ENCODE peak calls at places on chromosomes 11 and 22, in four cellular contexts. One of them, this sample, is unnamed.

GRCh38 chr11:121300313-121300971 is 7.9 kb downstream of the SC5D start:
- DNase-seq in CD8-positive, alpha-beta T cell: no peak
- DNase-seq in A549: no peak
- DNase-seq in mammary epithelial cell: no peak
- DNase-seq in this sample: peak

GRCh38 chr11:72075109-72075508 is 5.2 kb downstream of the NUMA1 start:
- DNase-seq in CD8-positive, alpha-beta T cell: no peak
- DNase-seq in A549: no peak
- DNase-seq in mammary epithelial cell: no peak
- DNase-seq in this sample: no peak

GRCh38 chr11:55503449-55503848 is 50.8 kb upstream of the OR4C15 start:
- DNase-seq in CD8-positive, alpha-beta T cell: no peak
- DNase-seq in A549: no peak
- DNase-seq in mammary epithelial cell: no peak
- DNase-seq in this sample: no peak

GRCh38 chr11:70063555-70063954 is 14.6 kb upstream of the ANO1 start:
- DNase-seq in CD8-positive, alpha-beta T cell: no peak
- DNase-seq in A549: no peak
- DNase-seq in mammary epithelial cell: peak
- DNase-seq in this sample: no peak

GRCh38 chr11:133927690-133928627 is 28.8 kb downstream of the IGSF9B start:
- DNase-seq in CD8-positive, alpha-beta T cell: peak
- DNase-seq in A549: peak
- DNase-seq in mammary epithelial cell: peak
- DNase-seq in this sample: peak

GRCh38 chr11:56841210-56841810 is 92.8 kb upstream of the OR9G4 start:
- DNase-seq in CD8-positive, alpha-beta T cell: no peak
- DNase-seq in A549: peak
- DNase-seq in mammary epithelial cell: peak
- DNase-seq in this sample: peak

GRCh38 chr11:119263352-119263940 is 53.5 kb downstream of the MCAM start:
- DNase-seq in CD8-positive, alpha-beta T cell: no peak
- DNase-seq in A549: no peak
- DNase-seq in mammary epithelial cell: no peak
- DNase-seq in this sample: peak

GRCh38 chr11:57501951-57502350 is 13.6 kb downstream of the SLC43A1 start:
- DNase-seq in CD8-positive, alpha-beta T cell: no peak
- DNase-seq in A549: no peak
- DNase-seq in mammary epithelial cell: no peak
- DNase-seq in this sample: peak

GRCh38 chr11:4991066-4991465 is 3.6 kb upstream of the OR51L1 start:
- DNase-seq in CD8-positive, alpha-beta T cell: no peak
- DNase-seq in A549: no peak
- DNase-seq in mammary epithelial cell: no peak
- DNase-seq in this sample: peak

GRCh38 chr11:106087815-106088435 is 10.5 kb downstream of the AASDHPPT start:
- DNase-seq in CD8-positive, alpha-beta T cell: peak
- DNase-seq in A549: no peak
- DNase-seq in mammary epithelial cell: peak
- DNase-seq in this sample: peak

GRCh38 chr22:36986242-36986821 is 32.9 kb downstream of the TST start:
- DNase-seq in CD8-positive, alpha-beta T cell: no peak
- DNase-seq in A549: no peak
- DNase-seq in mammary epithelial cell: no peak
- DNase-seq in this sample: peak

GRCh38 chr11:92384807-92385206 is 160.2 kb downstream of the FAT3 start:
- DNase-seq in CD8-positive, alpha-beta T cell: no peak
- DNase-seq in A549: no peak
- DNase-seq in mammary epithelial cell: no peak
- DNase-seq in this sample: peak

GRCh38 chr11:30206249-30206996 is 24.4 kb upstream of the FSHB start:
- DNase-seq in CD8-positive, alpha-beta T cell: no peak
- DNase-seq in A549: no peak
- DNase-seq in mammary epithelial cell: no peak
- DNase-seq in this sample: no peak

GRCh38 chr22:27105142-27106025 is 448.0 kb downstream of the MIAT start:
- DNase-seq in CD8-positive, alpha-beta T cell: no peak
- DNase-seq in A549: no peak
- DNase-seq in mammary epithelial cell: no peak
- DNase-seq in this sample: peak

DNA sequence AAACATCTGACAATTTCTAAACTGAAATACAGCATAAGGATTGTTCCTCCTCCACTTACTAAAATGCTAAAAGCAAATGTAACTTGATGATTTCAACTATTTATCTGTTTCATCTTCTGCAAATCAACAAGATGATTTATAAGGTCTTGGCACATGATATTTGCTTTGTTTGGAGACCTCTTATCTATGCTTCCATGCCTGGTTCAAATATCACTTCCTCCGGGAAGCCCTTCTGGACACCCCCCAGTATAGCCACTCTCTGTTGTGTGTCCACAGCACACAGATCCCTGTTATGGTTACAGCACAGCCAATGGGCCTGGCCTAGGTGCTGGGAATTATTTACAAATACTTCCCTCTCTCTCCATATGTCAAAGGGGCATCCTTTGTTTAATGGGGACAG is 114.8 kb downstream of the C11orf58 start:
- DNase-seq in CD8-positive, alpha-beta T cell: no peak
- DNase-seq in A549: no peak
- DNase-seq in mammary epithelial cell: no peak
- DNase-seq in this sample: no peak
- H3K27ac ChIP-seq in CD8-positive, alpha-beta T cell: no peak
- H3K27ac ChIP-seq in A549: no peak
- H3K27ac ChIP-seq in mammary epithelial cell: no peak
- H3K27ac ChIP-seq in this sample: no peak

GRCh38 chr11:45917286-45917622 is 423 bp downstream of the PEX16 start:
- DNase-seq in CD8-positive, alpha-beta T cell: no peak
- DNase-seq in A549: no peak
- DNase-seq in mammary epithelial cell: no peak
- DNase-seq in this sample: no peak
- H3K27ac ChIP-seq in CD8-positive, alpha-beta T cell: peak
- H3K27ac ChIP-seq in A549: peak
- H3K27ac ChIP-seq in mammary epithelial cell: peak
- H3K27ac ChIP-seq in this sample: peak

GRCh38 chr22:42848941-42849340 is 8.1 kb downstream of the ARFGAP3 start:
- DNase-seq in CD8-positive, alpha-beta T cell: no peak
- DNase-seq in A549: no peak
- DNase-seq in mammary epithelial cell: no peak
- DNase-seq in this sample: no peak
- H3K27ac ChIP-seq in CD8-positive, alpha-beta T cell: no peak
- H3K27ac ChIP-seq in A549: peak
- H3K27ac ChIP-seq in mammary epithelial cell: no peak
- H3K27ac ChIP-seq in this sample: peak

GRCh38 chr11:20457001-20457768 is 69.7 kb downstream of the PRMT3 start:
- DNase-seq in CD8-positive, alpha-beta T cell: no peak
- DNase-seq in A549: no peak
- DNase-seq in mammary epithelial cell: no peak
- DNase-seq in this sample: no peak
- H3K27ac ChIP-seq in CD8-positive, alpha-beta T cell: no peak
- H3K27ac ChIP-seq in A549: no peak
- H3K27ac ChIP-seq in mammary epithelial cell: no peak
- H3K27ac ChIP-seq in this sample: no peak

DNA sequence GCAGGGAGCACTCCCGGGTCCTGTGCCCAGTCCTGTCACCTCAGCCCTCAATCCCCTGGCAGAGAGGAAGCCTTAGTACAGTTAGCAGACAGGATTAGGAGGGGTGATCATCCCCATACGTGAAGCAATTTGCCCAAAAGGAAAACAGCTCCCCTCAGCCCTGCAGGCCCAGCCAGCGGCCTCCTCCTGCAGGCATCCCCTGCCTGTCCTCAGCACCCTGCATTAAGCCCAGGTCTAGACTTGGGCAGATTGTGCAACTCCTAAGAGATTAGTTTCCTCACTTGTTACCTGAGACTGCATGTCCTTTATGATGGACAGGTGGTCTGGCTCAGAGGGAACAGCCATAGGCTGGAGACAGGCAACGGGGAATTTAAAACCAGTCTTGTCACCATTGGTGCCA is 95.5 kb upstream of the TMEM45B start:
- DNase-seq in CD8-positive, alpha-beta T cell: no peak
- DNase-seq in A549: no peak
- DNase-seq in mammary epithelial cell: no peak
- DNase-seq in this sample: no peak
- H3K27ac ChIP-seq in CD8-positive, alpha-beta T cell: no peak
- H3K27ac ChIP-seq in A549: no peak
- H3K27ac ChIP-seq in mammary epithelial cell: no peak
- H3K27ac ChIP-seq in this sample: no peak

GRCh38 chr11:113874096-113874919 is 1.1 kb downstream of the USP28 start:
- DNase-seq in CD8-positive, alpha-beta T cell: no peak
- DNase-seq in A549: peak
- DNase-seq in mammary epithelial cell: peak
- DNase-seq in this sample: no peak
- H3K27ac ChIP-seq in CD8-positive, alpha-beta T cell: peak
- H3K27ac ChIP-seq in A549: peak
- H3K27ac ChIP-seq in mammary epithelial cell: peak
- H3K27ac ChIP-seq in this sample: no peak

GRCh38 chr11:111387318-111387863 is 8.3 kb upstream of the POU2AF1 start:
- DNase-seq in CD8-positive, alpha-beta T cell: no peak
- DNase-seq in A549: no peak
- DNase-seq in mammary epithelial cell: no peak
- DNase-seq in this sample: no peak
- H3K27ac ChIP-seq in CD8-positive, alpha-beta T cell: no peak
- H3K27ac ChIP-seq in A549: no peak
- H3K27ac ChIP-seq in mammary epithelial cell: no peak
- H3K27ac ChIP-seq in this sample: no peak

GRCh38 chr11:110713469-110713776 is 1.2 kb upstream of the ARHGAP20 start:
- DNase-seq in CD8-positive, alpha-beta T cell: no peak
- DNase-seq in A549: no peak
- DNase-seq in mammary epithelial cell: no peak
- DNase-seq in this sample: no peak

GRCh38 chr11:110710520-110711381 is 1.5 kb downstream of the ARHGAP20 start:
- DNase-seq in CD8-positive, alpha-beta T cell: no peak
- DNase-seq in A549: no peak
- DNase-seq in mammary epithelial cell: no peak
- DNase-seq in this sample: peak

GRCh38 chr11:110711448-110711775 is 825 bp downstream of the ARHGAP20 start:
- DNase-seq in CD8-positive, alpha-beta T cell: no peak
- DNase-seq in A549: no peak
- DNase-seq in mammary epithelial cell: no peak
- DNase-seq in this sample: no peak

GRCh38 chr11:110712643-110713468 is 619 bp upstream of the ARHGAP20 start:
- DNase-seq in CD8-positive, alpha-beta T cell: no peak
- DNase-seq in A549: no peak
- DNase-seq in mammary epithelial cell: peak
- DNase-seq in this sample: peak

GRCh38 chr11:110711776-110712642 is at the start of gene ARHGAP20:
- DNase-seq in CD8-positive, alpha-beta T cell: no peak
- DNase-seq in A549: peak
- DNase-seq in mammary epithelial cell: peak
- DNase-seq in this sample: peak
- H3K27ac ChIP-seq in CD8-positive, alpha-beta T cell: no peak
- H3K27ac ChIP-seq in A549: no peak
- H3K27ac ChIP-seq in mammary epithelial cell: no peak
- H3K27ac ChIP-seq in this sample: peak

DNA sequence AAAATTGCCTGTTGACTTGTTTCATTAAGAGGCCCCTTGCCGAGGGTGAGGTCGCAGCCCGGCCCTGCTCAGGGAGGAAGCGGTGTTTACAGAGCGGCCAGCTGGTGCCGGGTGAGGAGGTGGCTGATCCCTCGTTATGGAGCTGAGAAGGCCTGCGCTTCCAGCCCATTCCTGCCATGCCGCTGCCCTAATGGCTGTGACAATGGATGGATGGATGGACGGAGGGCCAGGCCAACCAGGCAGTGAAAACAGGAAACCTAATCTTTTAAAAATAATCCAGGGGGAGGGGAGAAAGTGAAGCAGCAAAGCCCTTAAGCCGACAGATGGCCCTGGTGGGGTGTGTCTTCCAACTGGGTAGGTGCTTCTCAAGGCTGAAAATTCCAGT is 38.5 kb downstream of the BCR start:
- DNase-seq in CD8-positive, alpha-beta T cell: no peak
- DNase-seq in A549: no peak
- DNase-seq in mammary epithelial cell: no peak
- DNase-seq in this sample: peak
- H3K27ac ChIP-seq in CD8-positive, alpha-beta T cell: peak
- H3K27ac ChIP-seq in A549: no peak
- H3K27ac ChIP-seq in mammary epithelial cell: no peak
- H3K27ac ChIP-seq in this sample: peak

GRCh38 chr11:124080319-124081001 is 34.8 kb upstream of the VWA5A start:
- DNase-seq in CD8-positive, alpha-beta T cell: no peak
- DNase-seq in A549: no peak
- DNase-seq in mammary epithelial cell: peak
- DNase-seq in this sample: no peak
- H3K27ac ChIP-seq in CD8-positive, alpha-beta T cell: no peak
- H3K27ac ChIP-seq in A549: no peak
- H3K27ac ChIP-seq in mammary epithelial cell: peak
- H3K27ac ChIP-seq in this sample: no peak